ENCODE peak calls at places on chromosomes 1 and 21, in nine cellular contexts. X is breast epithelium, M is ascending aorta, Y is adrenal gland, W is BJ, E is ovary, C is GM10248, L is neural crest cell, S is D721Med. F is an unnamed sample.

GRCh38 chr1:72623299-72623708 is 341.0 kb upstream of the NEGR1 start:
- DNase-seq in X (no peak), M (no peak), Y (no peak), W (no peak), E (no peak), C (peak; percentile 26), L (peak; percentile 1), S (no peak), F (peak; percentile 13)

GRCh38 chr1:156608036-156608674 is 6.9 kb upstream of the GPATCH4 start:
- DNase-seq in X (peak; percentile 45), M (no peak), Y (peak; percentile 70), W (no peak), E (peak; percentile 60), C (peak; percentile 70), L (peak; percentile 45), S (no peak), F (peak; percentile 66)

GRCh38 chr1:15020943-15021745 is 132.4 kb upstream of the TMEM51 start:
- DNase-seq in X (no peak), M (no peak), Y (no peak), W (no peak), E (no peak), C (no peak), L (no peak), S (no peak), F (peak; percentile 61)

GRCh38 chr1:108502624-108503023 is 52.5 kb downstream of the NBPF6 start:
- DNase-seq in X (no peak), M (no peak), Y (no peak), W (no peak), E (no peak), C (no peak), L (no peak), S (no peak), F (no peak)

GRCh38 chr1:200751717-200752116 is 13.0 kb downstream of the CAMSAP2 start:
- DNase-seq in X (no peak), M (no peak), Y (no peak), W (no peak), E (no peak), C (no peak), L (no peak), S (no peak), F (no peak)

GRCh38 chr1:6271554-6271953 is 10.7 kb upstream of the GPR153 start:
- DNase-seq in X (no peak), M (no peak), Y (no peak), W (no peak), E (no peak), C (no peak), L (no peak), S (no peak), F (no peak)

GRCh38 chr1:119275145-119275929 is 93.2 kb upstream of the HAO2 start:
- DNase-seq in X (no peak), M (no peak), Y (peak; percentile 66), W (no peak), E (peak; percentile 36), C (peak; percentile 49), L (peak; percentile 45), S (no peak), F (peak; percentile 55)

GRCh38 chr1:222629921-222630535 is 12.1 kb downstream of the MIA3 start:
- DNase-seq in X (no peak), M (no peak), Y (no peak), W (no peak), E (no peak), C (no peak), L (no peak), S (no peak), F (no peak)

GRCh38 chr1:58896211-58897183 is 112.7 kb upstream of the JUN start:
- DNase-seq in X (no peak), M (peak; percentile 78), Y (peak; percentile 67), W (no peak), E (no peak), C (no peak), L (no peak), S (no peak), F (no peak)

GRCh38 chr1:19353596-19353995 is 41.5 kb downstream of the SLC66A1 start:
- DNase-seq in X (peak; percentile 72), M (no peak), Y (no peak), W (no peak), E (no peak), C (no peak), L (no peak), S (no peak), F (no peak)

GRCh38 chr1:111354584-111354983 is 63.9 kb downstream of the CHIA start:
- DNase-seq in X (no peak), M (no peak), Y (no peak), W (no peak), E (no peak), C (no peak), L (no peak), S (no peak), F (no peak)

GRCh38 chr1:41657679-41658078 is 173.2 kb upstream of the EDN2 start:
- DNase-seq in X (peak; percentile 39), M (no peak), Y (no peak), W (no peak), E (no peak), C (no peak), L (no peak), S (no peak), F (no peak)

GRCh38 chr1:199308349-199308846 is 669.6 kb downstream of the PTPRC start:
- DNase-seq in X (no peak), M (no peak), Y (no peak), W (no peak), E (no peak), C (peak; percentile 6), L (no peak), S (no peak), F (no peak)

GRCh38 chr1:208979776-208980175 is 603.7 kb upstream of the CAMK1G start:
- DNase-seq in X (no peak), M (no peak), Y (no peak), W (no peak), E (no peak), C (no peak), L (no peak), S (no peak), F (no peak)

GRCh38 chr1:170145061-170145460 is 698 bp upstream of the NTMT2 start:
- DNase-seq in X (no peak), M (no peak), Y (no peak), W (no peak), E (no peak), C (no peak), L (no peak), S (no peak), F (no peak)

GRCh38 chr21:42341776-42342542 is 8.8 kb downstream of the TFF2 start:
- DNase-seq in X (no peak), M (no peak), Y (no peak), W (no peak), E (no peak), C (no peak), L (no peak), S (no peak), F (no peak)

GRCh38 chr1:232435746-232436145 is 194.2 kb downstream of the SIPA1L2 start:
- DNase-seq in X (no peak), M (no peak), Y (no peak), W (no peak), E (peak; percentile 62), C (no peak), L (no peak), S (no peak), F (no peak)

GRCh38 chr1:246417152-246417812 is 89.8 kb downstream of the SMYD3 start:
- DNase-seq in X (no peak), M (no peak), Y (peak; percentile 30), W (no peak), E (no peak), C (no peak), L (no peak), S (no peak), F (no peak)

GRCh38 chr1:71170925-71171324 is 90.1 kb upstream of the ZRANB2 start:
- DNase-seq in X (no peak), M (no peak), Y (no peak), W (no peak), E (no peak), C (no peak), L (no peak), S (no peak), F (no peak)
- TF ChIP-seq CTCF in X (no peak), M (no peak), Y (no peak), W (no peak), E (no peak), C (no peak), L (no peak), S (no peak), F (no peak)

DNA sequence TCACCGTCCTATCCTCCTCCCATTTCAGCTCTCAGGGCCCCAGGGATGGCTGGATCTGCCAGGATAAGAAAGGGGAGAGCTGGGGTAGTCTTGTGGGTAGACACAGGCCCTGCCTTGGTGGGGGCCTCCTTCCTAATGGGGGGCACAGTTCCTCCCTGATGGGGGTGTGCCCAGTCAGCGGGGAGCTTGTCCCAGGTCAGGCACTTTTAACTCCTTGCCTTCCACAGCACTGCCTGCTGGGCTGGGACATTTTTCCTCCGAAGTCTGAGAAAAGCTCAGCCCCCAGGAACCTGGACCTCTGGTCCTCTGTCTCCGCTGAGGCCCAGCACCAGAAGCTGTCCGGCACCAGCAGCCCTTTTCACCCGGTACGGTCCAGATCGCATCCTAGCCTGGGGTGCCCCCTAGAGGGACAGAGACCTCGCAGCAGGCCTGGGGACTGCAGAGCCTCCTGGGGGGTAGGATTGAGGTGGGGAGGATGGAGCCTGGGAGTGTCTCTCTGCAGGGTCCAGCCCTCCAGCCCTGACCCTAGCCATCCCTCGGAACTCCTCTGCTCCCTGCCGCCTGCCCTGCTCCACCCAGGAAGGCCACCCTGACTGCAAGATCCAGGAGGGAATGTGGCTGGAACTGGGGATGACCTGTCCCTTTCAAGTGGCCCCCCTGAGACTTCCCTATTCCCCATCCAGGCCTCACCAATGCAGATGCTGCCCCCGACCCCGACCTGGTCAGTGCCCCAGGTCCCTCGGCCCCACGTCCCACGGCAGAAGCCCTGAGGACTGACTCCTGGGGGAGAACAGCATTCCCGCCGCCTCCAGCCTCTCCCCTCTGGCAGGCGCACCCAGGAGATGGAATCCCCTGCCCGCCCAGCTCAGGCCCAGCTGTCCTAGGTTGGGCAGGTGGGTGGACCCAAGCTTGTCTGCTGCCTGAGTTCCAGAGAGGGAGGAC is 12.0 kb downstream of the MIIP start:
- DNase-seq in X (no peak), M (no peak), Y (peak; percentile 59), W (no peak), E (peak; percentile 59), C (peak; percentile 71), L (peak; percentile 23), S (peak; percentile 39), F (peak; percentile 30)
- TF ChIP-seq CTCF in X (peak; percentile 19), M (peak; percentile 36), Y (peak; percentile 38), W (peak; percentile 77), E (peak; percentile 20), C (peak; percentile 66), L (peak; percentile 47), S (peak; percentile 55), F (no peak)

DNA sequence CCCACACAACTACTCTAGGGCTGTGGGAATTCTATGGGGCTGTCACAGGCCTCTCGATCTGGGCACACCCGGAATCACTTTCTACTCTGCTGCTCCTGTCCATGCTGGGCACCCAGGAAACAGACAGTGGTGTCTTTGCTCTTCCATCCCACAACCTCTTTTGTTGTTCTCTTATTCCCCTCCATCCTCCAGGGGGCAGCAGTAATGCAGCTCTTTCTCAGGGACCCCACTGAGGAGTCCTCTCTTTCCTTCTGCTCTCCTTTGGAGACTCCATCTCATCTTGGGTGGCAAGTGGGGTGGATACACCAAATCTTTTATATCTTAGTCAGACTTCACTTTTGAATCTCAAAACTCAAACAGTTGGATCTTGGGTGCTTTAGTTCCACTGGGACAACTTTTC is 206.3 kb downstream of the HS2ST1 start:
- DNase-seq in X (no peak), M (no peak), Y (no peak), W (no peak), E (no peak), C (no peak), L (no peak), S (no peak), F (no peak)
- TF ChIP-seq CTCF in X (no peak), M (no peak), Y (no peak), W (peak; percentile 4), E (no peak), C (peak; percentile 24), L (peak; percentile 27), S (peak; percentile 14), F (no peak)

GRCh38 chr1:66351474-66351873 is 182.5 kb upstream of the SGIP1 start:
- DNase-seq in X (no peak), M (no peak), Y (no peak), W (no peak), E (no peak), C (no peak), L (no peak), S (no peak), F (no peak)
- TF ChIP-seq CTCF in X (no peak), M (no peak), Y (no peak), W (no peak), E (no peak), C (no peak), L (no peak), S (no peak), F (no peak)